ENCODE peak calls at places on chromosomes 1 and 21, in four cellular contexts. M, Z, P and J are unnamed samples.

GRCh38 chr1:8520483-8520966 is 202.6 kb downstream of the SLC45A1 start:
- DNase-seq in M (no peak), Z (no peak), P (no peak), J (no peak)

GRCh38 chr1:193408782-193409293 is 222.4 kb upstream of the B3GALT2 start:
- DNase-seq in M (peak), Z (peak), P (no peak), J (no peak)

GRCh38 chr1:98979463-98979862 is 25.2 kb downstream of the PLPPR5 start:
- DNase-seq in M (no peak), Z (no peak), P (no peak), J (no peak)

GRCh38 chr1:170590921-170591705 is 59.1 kb downstream of the GORAB start:
- DNase-seq in M (no peak), Z (no peak), P (no peak), J (no peak)

GRCh38 chr1:218164111-218164929 is 120.8 kb upstream of the RRP15 start:
- DNase-seq in M (no peak), Z (peak), P (peak), J (no peak)

GRCh38 chr1:186999506-186999905 is 170.8 kb downstream of the PLA2G4A start:
- DNase-seq in M (no peak), Z (no peak), P (no peak), J (no peak)

GRCh38 chr1:207866471-207867135 is 44.3 kb downstream of the CD34 start:
- DNase-seq in M (peak), Z (peak), P (no peak), J (no peak)

GRCh38 chr1:12644237-12644636 is 352 bp downstream of the AADACL4 start:
- DNase-seq in M (no peak), Z (no peak), P (no peak), J (no peak)

GRCh38 chr1:218890436-218890835 is 283.2 kb upstream of the LYPLAL1 start:
- DNase-seq in M (no peak), Z (no peak), P (no peak), J (no peak)

GRCh38 chr21:41888749-41889376 is 9.7 kb upstream of the PRDM15 start:
- DNase-seq in M (no peak), Z (no peak), P (no peak), J (no peak)

GRCh38 chr1:56411484-56412180 is 167.7 kb downstream of the PLPP3 start:
- DNase-seq in M (peak), Z (peak), P (no peak), J (no peak)

GRCh38 chr1:71046891-71047634 is 553 bp downstream of the PTGER3 start:
- DNase-seq in M (peak), Z (no peak), P (peak), J (peak)

GRCh38 chr1:175683491-175684175 is 59.8 kb downstream of the TNR start:
- DNase-seq in M (no peak), Z (no peak), P (no peak), J (no peak)

GRCh38 chr1:39877980-39878956 is 5.0 kb downstream of the TRIT1 start:
- DNase-seq in M (no peak), Z (no peak), P (no peak), J (no peak)

GRCh38 chr1:101993703-101994102 is 3.0 kb downstream of the OLFM3 start:
- DNase-seq in M (no peak), Z (no peak), P (no peak), J (no peak)
- TF ChIP-seq CTCF in M (no peak), Z (no peak), P (no peak), J (no peak)

DNA sequence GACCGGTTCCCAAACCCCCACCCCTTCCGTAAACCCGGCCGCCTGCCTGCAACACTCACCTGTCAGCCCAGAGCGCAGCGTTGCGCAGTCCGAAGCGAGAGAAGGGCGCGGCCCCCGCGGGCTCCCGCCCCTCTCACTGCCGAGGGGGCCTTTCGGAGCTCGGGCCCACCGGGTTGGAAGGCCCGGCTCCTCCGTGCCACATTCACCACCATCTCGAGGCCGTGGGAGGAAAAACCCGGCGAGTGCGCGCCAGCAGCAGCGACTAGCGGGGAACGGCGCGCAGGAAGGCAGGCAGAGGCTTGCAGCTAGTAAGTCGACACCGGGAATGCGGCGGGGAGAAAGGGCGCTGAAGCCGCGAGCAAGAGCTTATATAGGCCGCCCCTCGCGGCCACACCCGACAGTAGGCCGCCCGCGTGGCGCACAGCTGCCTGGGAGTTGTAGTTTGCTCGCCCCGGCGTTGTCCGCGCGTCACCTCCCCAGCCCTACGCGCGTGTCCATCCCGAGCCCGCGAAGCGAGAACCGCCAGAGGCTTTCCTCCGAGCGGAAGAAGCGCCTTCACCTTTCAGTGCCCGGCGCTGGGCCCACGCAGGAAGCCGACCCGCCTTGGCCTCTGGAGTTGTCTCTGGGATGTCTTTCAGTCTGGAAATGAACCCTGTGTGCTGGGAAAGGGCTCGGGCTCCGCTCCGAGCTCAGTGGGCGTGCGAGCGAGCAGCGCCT is 10.4 kb upstream of the RAB42 start:
- DNase-seq in M (peak), Z (peak), P (peak), J (peak)
- TF ChIP-seq CTCF in M (peak), Z (no peak), P (no peak), J (peak)

GRCh38 chr1:115671176-115672062 is 29.6 kb downstream of the VANGL1 start:
- DNase-seq in M (no peak), Z (no peak), P (no peak), J (no peak)
- TF ChIP-seq CTCF in M (no peak), Z (no peak), P (no peak), J (no peak)

DNA sequence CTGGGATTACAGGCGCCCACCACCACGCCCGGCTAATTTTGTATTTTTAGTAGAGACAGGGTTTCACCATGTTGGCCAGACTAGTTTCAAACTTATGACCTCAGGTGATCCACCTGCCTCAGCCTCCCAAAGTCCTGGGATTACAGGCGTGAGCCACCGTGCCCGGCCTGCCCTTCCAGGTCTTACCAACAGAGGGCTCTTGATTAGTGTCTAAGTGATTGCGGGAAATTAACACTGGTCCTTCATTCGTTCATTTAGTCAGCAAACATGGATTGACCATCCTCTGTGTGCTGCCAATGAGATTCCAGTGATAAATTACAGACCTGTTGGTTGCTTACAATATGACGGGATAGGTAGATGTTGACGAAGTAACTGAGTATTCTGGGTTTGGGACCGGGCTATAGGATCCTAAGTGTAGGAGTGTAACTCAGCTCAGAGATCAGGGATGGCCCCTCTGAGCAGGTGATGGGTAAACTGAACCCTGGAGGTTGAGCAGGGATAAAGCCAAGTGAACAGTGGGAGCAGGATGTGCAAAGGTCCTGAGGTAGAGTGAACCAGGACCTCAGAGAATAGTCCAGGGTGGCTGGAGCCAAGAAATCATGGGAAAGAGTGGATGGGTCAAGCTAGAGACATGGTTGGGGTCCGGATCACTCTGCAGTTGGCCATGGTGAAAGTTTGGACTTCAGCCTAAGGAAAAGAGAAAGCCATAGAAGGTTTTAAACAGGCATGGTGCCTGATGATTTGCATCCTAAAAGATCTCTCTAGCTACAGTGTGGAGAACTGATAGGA is 171.2 kb downstream of the KAZN start:
- DNase-seq in M (no peak), Z (no peak), P (peak), J (no peak)
- TF ChIP-seq CTCF in M (no peak), Z (no peak), P (peak), J (no peak)